ENCODE peak calls at places on chromosomes 16 and 17, in four cellular contexts. P is SK-N-SH, R is K562, I is GM12878. F is an unnamed sample.

GRCh38 chr17:61638087-61638486 is 47.1 kb upstream of the NACA2 start:
- DNase-seq in R (no peak), P (no peak), I (no peak), F (no peak)

GRCh38 chr17:42748202-42748905 is 3.5 kb upstream of the EZH1 start:
- DNase-seq in P (no peak), R (no peak), I (no peak), F (no peak)

GRCh38 chr17:72588561-72588960 is 467.7 kb downstream of the SOX9 start:
- DNase-seq in I (no peak), P (no peak), R (no peak), F (no peak)

GRCh38 chr16:69741951-69742904 is 12.5 kb downstream of the NOB1 start:
- DNase-seq in R (no peak), I (no peak), P (peak; percentile 52), F (no peak)

GRCh38 chr16:1787056-1787321 is 4.2 kb downstream of the NUBP2 start:
- DNase-seq in P (no peak), R (no peak), I (no peak), F (no peak)

GRCh38 chr17:67281053-67281452 is 36.1 kb upstream of the HELZ start:
- DNase-seq in I (no peak), R (no peak), P (no peak), F (no peak)

GRCh38 chr17:55161935-55162555 is 102.7 kb upstream of the HLF start:
- DNase-seq in I (no peak), P (no peak), R (no peak), F (peak; percentile 31)

GRCh38 chr16:74699666-74700065 is 996 bp downstream of the MLKL start:
- DNase-seq in R (no peak), I (no peak), P (no peak), F (no peak)

GRCh38 chr16:10428433-10429168 is 42.7 kb downstream of the ATF7IP2 start:
- DNase-seq in R (no peak), P (no peak), I (no peak), F (no peak)

GRCh38 chr16:58026139-58026704 is 668 bp downstream of the MMP15 start:
- DNase-seq in I (no peak), R (peak; percentile 59), P (peak; percentile 81), F (no peak)

GRCh38 chr17:1486802-1487695 is 5.4 kb downstream of the MYO1C start:
- DNase-seq in R (peak; percentile 19), I (peak; percentile 40), P (no peak), F (no peak)

GRCh38 chr17:45640141-45640850 is 143.8 kb upstream of the CRHR1 start:
- DNase-seq in R (peak; percentile 83), I (peak; percentile 34), P (peak; percentile 82), F (peak; percentile 81)

GRCh38 chr16:66391726-66392670 is 25.5 kb downstream of the CDH5 start:
- DNase-seq in P (no peak), I (no peak), R (no peak), F (no peak)

GRCh38 chr16:12289175-12290063 is 312.9 kb downstream of the SNX29 start:
- DNase-seq in R (no peak), P (no peak), I (no peak), F (peak; percentile 89)

GRCh38 chr16:48329138-48329537 is 56.1 kb downstream of the SIAH1 start:
- DNase-seq in P (no peak), I (no peak), R (no peak), F (no peak)

GRCh38 chr16:11245222-11245737 is 10.7 kb downstream of the SOCS1 start:
- DNase-seq in P (no peak), R (no peak), I (no peak), F (no peak)

GRCh38 chr17:21129023-21129681 is 2.4 kb downstream of the DHRS7B start:
- DNase-seq in I (no peak), R (no peak), P (peak; percentile 55), F (peak; percentile 22)

GRCh38 chr17:39001703-39002637 is 34.8 kb upstream of the FBXO47 start:
- DNase-seq in I (no peak), R (peak; percentile 77), P (no peak), F (no peak)

GRCh38 chr17:3531266-3532101 is 26.1 kb downstream of the TRPV3 start:
- DNase-seq in P (no peak), R (no peak), I (no peak), F (no peak)

GRCh38 chr16:85649978-85650863 is 37.1 kb downstream of the GSE1 start:
- DNase-seq in I (no peak), R (no peak), P (peak; percentile 66), F (no peak)

GRCh38 chr16:4323845-4324478 is 8.1 kb downstream of the GLIS2 start:
- DNase-seq in I (no peak), R (peak; percentile 52), P (peak; percentile 79), F (no peak)

GRCh38 chr16:2827831-2828520 is 2.1 kb upstream of the ZG16B start:
- DNase-seq in R (no peak), I (no peak), P (no peak), F (no peak)

GRCh38 chr17:82691714-82692113 is 6.8 kb downstream of the RAB40B start:
- DNase-seq in I (no peak), P (no peak), R (no peak), F (no peak)

GRCh38 chr17:75044716-75045115 is 2.1 kb downstream of the ATP5PD start:
- DNase-seq in I (no peak), R (no peak), P (no peak), F (no peak)

GRCh38 chr17:75049057-75049456 is 2.0 kb downstream of the KCTD2 start:
- DNase-seq in P (no peak), I (no peak), R (no peak), F (peak; percentile 44)

GRCh38 chr17:75046583-75047289 is at the start of the genes ATP5PD and KCTD2:
- DNase-seq in P (peak; percentile 100), R (peak; percentile 98), I (peak; percentile 86), F (peak; percentile 97)

GRCh38 chr17:75048396-75048933 is 1.4 kb downstream of the KCTD2 start:
- DNase-seq in R (no peak), I (no peak), P (no peak), F (no peak)

GRCh38 chr17:75047398-75048098 is 523 bp downstream of the KCTD2 start:
- DNase-seq in R (peak; percentile 35), P (no peak), I (no peak), F (no peak)
- TF ChIP-seq FOXM1 in R (no peak), P (no peak), I (no peak), F (no peak)

GRCh38 chr17:65727243-65727642 is 165.8 kb upstream of the AXIN2 start:
- DNase-seq in R (no peak), I (no peak), P (no peak), F (no peak)
- H3K9me3 ChIP-seq in R (no peaks in the 10 kb centered on the region), I (no peaks in the 10 kb centered on the region), P (no peaks in the 10 kb centered on the region), F (no peaks in the 10 kb centered on the region)

GRCh38 chr17:5592382-5592781 is 8.1 kb upstream of the NLRP1 start:
- DNase-seq in I (no peak), R (peak; percentile 17), P (peak; percentile 24), F (peak; percentile 33)
- TF ChIP-seq FOXM1 in I (no peak), R (no peak), P (no peak), F (no peak)

GRCh38 chr16:20519231-20519630 is 56.9 kb downstream of the ACSM2B start:
- DNase-seq in I (no peak), R (no peak), P (no peak), F (no peak)

GRCh38 chr16:20520103-20520502 is 56.1 kb downstream of the ACSM2B start:
- DNase-seq in P (no peak), I (no peak), R (no peak), F (no peak)

GRCh38 chr16:20515580-20516179 is 60.5 kb downstream of the ACSM2B start:
- DNase-seq in P (no peak), R (no peak), I (no peak), F (peak; percentile 71)

GRCh38 chr16:20517149-20517548 is 59.0 kb downstream of the ACSM2B start:
- DNase-seq in P (no peak), I (no peak), R (no peak), F (no peak)
- H3K9me3 ChIP-seq in P (no peaks in the 10 kb centered on the region), I (no peaks in the 10 kb centered on the region), R (no peaks in the 10 kb centered on the region), F (no peaks in the 10 kb centered on the region)

DNA sequence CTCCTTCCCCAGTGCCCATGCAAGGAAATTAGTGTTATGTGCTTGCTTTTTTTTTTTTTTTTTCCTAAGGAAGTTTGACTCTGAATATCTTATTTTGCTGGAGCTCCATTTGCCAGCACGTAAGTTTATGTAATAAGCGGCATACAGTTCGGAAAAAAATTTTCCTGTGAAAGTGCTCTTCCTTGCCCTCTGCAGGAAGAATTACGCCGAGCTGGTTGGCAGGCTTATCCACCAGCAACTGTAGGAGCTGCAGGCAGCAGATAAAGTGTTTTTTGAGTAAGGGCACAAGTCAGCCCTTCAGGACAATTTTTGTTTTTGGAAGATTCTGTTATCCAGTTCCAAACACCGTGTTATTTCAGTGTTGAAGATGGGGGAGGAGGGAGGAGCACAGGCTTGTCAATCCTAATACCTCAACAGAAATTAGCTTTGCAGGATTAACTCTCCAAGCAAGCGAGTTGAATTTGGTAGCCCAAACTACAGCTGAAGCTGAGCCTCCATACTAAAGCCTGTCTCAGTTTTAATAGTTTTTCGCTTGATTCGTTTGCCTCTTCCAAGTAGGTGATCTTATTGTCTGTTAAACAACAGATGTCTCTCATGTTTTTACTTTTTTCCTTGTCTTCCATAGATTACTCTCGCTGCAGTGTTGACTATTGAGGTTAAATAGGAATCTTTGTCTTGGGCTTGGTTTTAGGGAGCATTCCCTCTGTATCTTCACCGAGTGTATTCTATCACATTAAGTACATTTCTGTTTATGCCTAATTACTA is 1.1 kb downstream of the SPECC1 start:
- DNase-seq in I (no peak), P (peak; percentile 64), R (peak; percentile 87), F (peak; percentile 33)
- TF ChIP-seq FOXM1 in I (no peak), P (no peak), R (peak; percentile 85), F (no peak)

DNA sequence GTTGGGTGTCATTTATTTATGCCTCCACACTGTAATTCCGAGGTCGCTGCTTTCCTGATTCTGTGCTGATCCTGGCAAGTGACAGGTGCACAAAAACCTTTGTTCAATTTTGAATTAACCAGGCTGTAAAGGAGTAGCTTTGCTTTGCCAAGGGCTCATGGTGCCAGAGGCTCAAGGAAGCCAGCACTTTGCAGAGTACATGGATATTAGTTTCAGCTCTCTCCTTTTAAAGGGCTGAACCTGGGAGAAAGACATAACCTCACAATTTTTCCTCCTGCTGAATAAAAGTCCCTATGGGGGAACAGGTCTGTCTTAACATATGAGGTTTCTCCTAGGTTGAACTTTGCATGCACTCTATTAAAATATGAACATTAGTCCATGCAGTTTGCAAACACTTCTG is 227.6 kb upstream of the WSB1 start:
- DNase-seq in R (no peak), P (no peak), I (no peak), F (no peak)
- H3K9me3 ChIP-seq in R (no peaks in the 10 kb centered on the region), P (no peaks in the 10 kb centered on the region), I (no peaks in the 10 kb centered on the region), F (no peaks in the 10 kb centered on the region)

GRCh38 chr17:11391134-11391533 is 150.1 kb downstream of the SHISA6 start:
- DNase-seq in I (no peak), R (no peak), P (peak; percentile 19), F (peak; percentile 3)
- TF ChIP-seq FOXM1 in I (no peak), R (no peak), P (no peak), F (no peak)

DNA sequence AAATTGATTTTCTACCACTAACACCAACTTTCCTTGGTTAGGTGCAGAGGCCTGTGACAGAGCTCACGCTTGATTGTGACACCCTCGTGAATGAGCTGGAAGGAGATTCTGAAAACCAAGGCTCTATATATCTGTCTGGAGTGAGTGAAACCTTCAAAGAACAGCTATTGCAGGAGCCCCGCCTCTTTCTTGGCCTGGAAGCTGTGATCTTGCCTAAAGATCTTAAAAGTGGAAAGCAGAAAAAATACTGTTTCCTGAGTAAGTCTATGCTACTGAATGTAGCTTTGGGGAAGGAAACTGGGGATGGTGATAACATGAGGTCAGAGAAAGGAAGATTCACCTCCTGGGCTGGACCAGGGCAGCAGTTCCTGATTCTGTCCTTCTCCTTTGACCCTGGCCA is 38.3 kb downstream of the REXO5 start:
- DNase-seq in P (no peak), I (no peak), R (no peak), F (no peak)
- H3K9me3 ChIP-seq in P (no peaks in the 10 kb centered on the region), I (no peaks in the 10 kb centered on the region), R (no peaks in the 10 kb centered on the region), F (no peaks in the 10 kb centered on the region)

F was measured in HepG2.